ENCODE peak calls at places on chromosomes 4 and X, in seven cellular contexts. I is non-pigmented ciliary epithelial cell; W is ecto neural progenitor cell; C is stimulated activated CD4-positive, alpha-beta T cell treated with anti-CD3 and anti-CD28 coated beads, Interleukin-15, amount 100 ng/mL, for 1 hour; U is endothelial cell; R is activated CD4-positive, alpha-beta T cell treated with anti-CD3 and anti-CD28 coated beads for 36 hours; L is BE2C. S is an unnamed sample.

GRCh38 chr4:14387647-14388046 is 614.6 kb upstream of the CPEB2 start:
- DNase-seq in I (no peak), C (no peak), U (no peak), W (no peak), R (no peak), L (no peak), S (no peak)

GRCh38 chr4:175282407-175282806 is 364.2 kb downstream of the ADAM29 start:
- DNase-seq in C (no peak), R (no peak), U (no peak), W (no peak), L (no peak), I (no peak), S (no peak)

GRCh38 chr4:83724488-83725060 is 188.7 kb downstream of the GPAT3 start:
- DNase-seq in L (no peak), R (no peak), U (no peak), I (no peak), C (no peak), W (no peak), S (no peak)

GRCh38 chrX:54481751-54482150 is 14.3 kb downstream of the FGD1 start:
- DNase-seq in L (peak), C (no peak), U (peak), R (no peak), W (no peak), I (no peak), S (no peak)

GRCh38 chr4:30821891-30822612 is 101.9 kb downstream of the PCDH7 start:
- DNase-seq in I (peak), W (no peak), L (peak), R (no peak), U (no peak), C (no peak), S (no peak)

GRCh38 chrX:43552166-43552565 is 103.9 kb upstream of the MAOA start:
- DNase-seq in L (no peak), R (no peak), U (no peak), C (no peak), W (no peak), I (no peak), S (no peak)

GRCh38 chrX:353566-354535 is 32.9 kb downstream of the PPP2R3B start:
- DNase-seq in W (no peak), C (no peak), L (no peak), R (no peak), I (no peak), U (no peak), S (no peak)

GRCh38 chrX:37767438-37767837 is 12.4 kb upstream of the CYBB start:
- DNase-seq in I (no peak), W (no peak), L (no peak), C (no peak), R (no peak), U (no peak), S (no peak)

GRCh38 chr4:80407246-80407645 is 71.7 kb downstream of the CFAP299 start:
- DNase-seq in L (no peak), W (no peak), C (no peak), U (no peak), R (no peak), I (peak), S (no peak)

GRCh38 chrX:12891915-12892506 is 14.4 kb upstream of the TLR8 start:
- DNase-seq in R (no peak), I (no peak), L (no peak), U (no peak), C (no peak), W (no peak), S (no peak)

GRCh38 chr4:81165853-81166430 is 49.1 kb downstream of the PRKG2 start:
- DNase-seq in I (no peak), L (peak), U (no peak), R (no peak), C (no peak), W (no peak), S (no peak)

GRCh38 chr4:99856166-99856565 is 38.1 kb downstream of the LAMTOR3 start:
- DNase-seq in R (peak), I (no peak), L (no peak), C (no peak), U (no peak), W (no peak), S (no peak)

GRCh38 chr4:146255463-146255862 is 41.1 kb downstream of the REELD1 start:
- DNase-seq in W (no peak), U (no peak), L (no peak), C (no peak), R (no peak), I (peak), S (no peak)

GRCh38 chr4:30610361-30610760 is 109.8 kb upstream of the PCDH7 start:
- DNase-seq in W (no peak), U (no peak), I (no peak), C (no peak), L (no peak), R (no peak), S (no peak)

GRCh38 chr4:37439809-37440518 is 195.4 kb downstream of the NWD2 start:
- DNase-seq in I (no peak), R (no peak), C (no peak), L (no peak), W (no peak), U (no peak), S (no peak)

GRCh38 chr4:75327804-75328512 is 186.2 kb downstream of the RCHY1 start:
- DNase-seq in W (no peak), U (no peak), C (no peak), R (no peak), L (no peak), I (no peak), S (peak)

GRCh38 chr4:113468165-113469022 is 293.1 kb downstream of the CAMK2D start:
- DNase-seq in R (peak), C (no peak), U (no peak), L (peak), W (no peak), I (peak), S (peak)

S was measured in right atrium auricular region.